ENCODE peak calls at places on chromosomes 7 and 10, in five cellular contexts. W is uterus, G is body of pancreas, K is testis, R is endothelial cell of umbilical vein. V is an unnamed sample.
A peak's percentile ranks its signal among the peaks of the same experiment; 100 is the strongest.

GRCh38 chr10:69635428-69636272 is 5.6 kb downstream of the FAM241B start:
- DNase-seq in W (no peak), G (peak; percentile 10), K (no peak), R (no peak), V (no peak)

GRCh38 chr10:128993911-128994538 is 473.0 kb upstream of the MGMT start:
- DNase-seq in K (no peak), G (no peak), R (no peak), W (no peak), V (no peak)

GRCh38 chr7:155437836-155438235 is 20.1 kb upstream of the EN2 start:
- DNase-seq in W (no peak), R (no peak), K (no peak), G (no peak), V (no peak)

GRCh38 chr10:86203162-86203905 is 163.3 kb downstream of the GRID1 start:
- DNase-seq in W (no peak), K (peak; percentile 21), G (no peak), R (no peak), V (peak; percentile 45)

GRCh38 chr7:82690944-82691343 is 247.4 kb upstream of the CACNA2D1 start:
- DNase-seq in K (no peak), R (no peak), W (no peak), G (no peak), V (no peak)

GRCh38 chr7:33050425-33051318 is 11.9 kb downstream of the NT5C3A start:
- DNase-seq in R (peak; percentile 84), G (peak; percentile 33), K (peak; percentile 29), W (no peak), V (no peak)

GRCh38 chr7:131325179-131325840 is 2.4 kb upstream of the MKLN1 start:
- DNase-seq in K (no peak), W (no peak), R (no peak), G (no peak), V (no peak)

GRCh38 chr7:83934118-83934734 is 260.4 kb downstream of the SEMA3A start:
- DNase-seq in K (no peak), W (no peak), R (peak; percentile 10), G (no peak), V (no peak)

GRCh38 chr7:2012044-2012900 is 220.5 kb downstream of the MAD1L1 start:
- DNase-seq in G (no peak), R (no peak), K (no peak), W (no peak), V (no peak)

GRCh38 chr10:1933215-1933614 is 195.9 kb upstream of the ADARB2 start:
- DNase-seq in W (no peak), G (no peak), K (no peak), R (no peak), V (no peak)

GRCh38 chr7:17532861-17533404 is 234.5 kb downstream of the AHR start:
- DNase-seq in K (no peak), R (no peak), G (no peak), W (no peak), V (peak; percentile 60)

GRCh38 chr10:27664464-27664863 is 81.2 kb downstream of the MKX start:
- DNase-seq in G (no peak), R (no peak), K (no peak), W (no peak), V (no peak)

GRCh38 chr10:72351479-72351878 is 3.2 kb downstream of the DNAJB12 start:
- DNase-seq in R (no peak), K (no peak), W (no peak), G (no peak), V (no peak)

GRCh38 chr10:72353963-72354355 is 760 bp downstream of the DNAJB12 start:
- DNase-seq in K (peak; percentile 37), W (no peak), G (no peak), R (no peak), V (peak; percentile 53)

GRCh38 chr10:72354356-72355213 is at the start of gene DNAJB12:
- DNase-seq in G (peak; percentile 91), W (peak; percentile 91), R (peak; percentile 95), K (peak; percentile 92), V (peak; percentile 91)

GRCh38 chr10:72355214-72355555 is 466 bp upstream of the DNAJB12 start:
- DNase-seq in R (no peak), K (no peak), G (no peak), W (no peak), V (no peak)

DNA sequence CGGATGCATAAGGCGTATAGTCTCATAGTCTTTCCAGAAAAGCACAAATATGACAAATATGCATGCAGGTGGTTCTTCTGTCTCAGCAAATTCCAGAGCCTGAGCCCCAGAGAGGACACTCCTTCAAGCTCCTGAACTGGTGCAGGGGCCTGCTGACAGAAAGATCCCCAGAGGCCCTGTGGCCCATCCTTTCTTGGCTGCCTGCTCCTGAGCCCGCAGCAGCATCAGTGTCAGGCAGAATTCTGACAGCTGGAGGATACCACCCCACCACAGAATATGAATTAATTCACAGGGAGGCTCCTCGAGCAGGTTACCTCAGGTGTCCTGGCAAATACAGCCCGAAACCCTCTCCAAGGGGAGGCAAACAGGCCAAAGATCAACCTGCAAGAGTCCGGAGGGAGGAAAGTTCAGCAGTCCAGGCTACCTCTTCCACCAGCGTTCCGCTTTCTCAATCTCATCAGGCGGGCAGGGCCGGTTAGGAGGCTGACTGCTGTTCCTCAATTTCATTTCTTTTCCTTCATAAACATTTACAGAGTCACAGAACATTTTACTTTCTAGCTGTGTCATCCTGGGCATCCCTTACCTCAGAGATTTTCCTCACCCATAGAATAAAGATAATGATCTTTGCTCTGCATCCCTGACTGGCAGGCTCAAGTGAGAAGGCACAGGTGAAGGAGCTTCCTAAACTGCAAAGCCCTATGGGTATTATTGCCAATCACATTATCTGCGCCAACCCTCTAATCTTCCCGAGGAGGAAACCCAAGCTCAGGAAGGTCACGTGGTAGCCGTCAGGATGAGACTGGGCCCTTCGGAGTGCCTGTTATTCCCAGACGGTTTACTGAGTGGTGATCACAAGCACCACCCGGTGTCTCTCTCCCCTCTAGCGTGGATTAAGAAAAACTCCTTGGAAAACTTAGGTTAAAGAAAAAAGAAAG is 1.4 kb downstream of the DNAJB12 start:
- DNase-seq in K (peak; percentile 57), W (no peak), R (peak; percentile 58), G (no peak), V (no peak)
- TF ChIP-seq POLR2A in K (no peak), W (no peak), R (no peak), G (no peak), V (no peak)

DNA sequence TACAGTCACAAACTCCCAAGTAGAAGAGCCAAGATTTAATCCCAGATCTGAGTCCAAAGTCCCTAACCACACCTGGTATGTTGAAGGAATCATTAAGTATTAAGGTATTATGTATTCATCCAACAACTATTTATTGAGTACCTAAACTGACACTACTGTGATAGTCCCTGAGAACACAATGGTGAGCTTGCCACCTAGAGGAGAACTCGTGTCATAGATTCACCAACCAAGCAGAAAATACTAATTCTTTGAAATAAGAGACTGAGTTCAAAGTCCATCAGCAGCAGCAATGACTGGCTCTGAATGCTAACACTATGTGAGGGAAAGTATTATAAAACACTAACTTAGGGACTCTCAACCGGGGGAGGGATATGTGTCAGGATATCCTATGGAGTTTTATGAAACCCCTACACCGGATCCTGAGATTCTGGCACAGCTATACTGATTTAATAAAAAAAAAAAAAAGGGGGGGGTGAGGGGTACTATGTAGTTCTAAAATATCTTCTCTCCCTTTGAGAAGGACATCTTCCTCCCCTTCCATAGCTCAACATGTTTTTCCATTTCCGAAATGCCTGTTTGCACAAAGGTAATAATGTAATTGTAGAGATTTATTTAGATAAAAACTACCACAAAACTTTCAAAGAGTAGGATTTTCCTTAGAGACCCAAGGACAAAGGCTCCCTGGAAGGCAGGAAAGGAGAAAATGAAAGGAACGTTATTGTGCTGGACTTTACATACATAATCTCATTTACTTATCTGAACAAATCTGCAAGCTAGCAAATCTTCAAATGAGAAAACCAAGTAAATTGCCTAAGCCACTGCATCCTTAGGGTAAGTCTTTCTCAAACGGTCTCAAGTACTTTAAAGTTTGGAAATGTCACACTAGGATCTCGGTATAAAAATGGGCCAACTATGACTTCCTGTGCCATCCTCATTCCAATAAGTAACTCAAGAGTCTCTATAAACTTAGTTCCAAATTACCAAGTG is 1.5 kb downstream of the NCOA4 start:
- DNase-seq in R (peak; percentile 76), W (no peak), K (no peak), G (peak; percentile 51), V (peak; percentile 32)
- TF ChIP-seq POLR2A in R (no peak), W (no peak), K (no peak), G (no peak), V (no peak)

GRCh38 chr7:100640438-100641410 is 628 bp downstream of the TFR2 start:
- DNase-seq in W (no peak), K (no peak), R (no peak), G (no peak), V (no peak)
- TF ChIP-seq POLR2A in W (no peak), K (no peak), R (no peak), G (no peak), V (no peak)

GRCh38 chr7:149495785-149496641 is 1.6 kb downstream of the ZNF746 start:
- DNase-seq in G (peak; percentile 58), R (peak; percentile 69), K (peak; percentile 85), W (peak; percentile 74), V (no peak)

GRCh38 chr7:149496642-149497391 is 792 bp downstream of the ZNF746 start:
- DNase-seq in G (peak; percentile 49), K (peak; percentile 69), R (peak; percentile 49), W (peak; percentile 57), V (no peak)

GRCh38 chr7:149500201-149500600 is 2.6 kb upstream of the ZNF746 start:
- DNase-seq in W (no peak), G (no peak), R (no peak), K (no peak), V (no peak)

GRCh38 chr7:149494738-149495368 is 2.8 kb downstream of the ZNF746 start:
- DNase-seq in R (no peak), K (no peak), G (no peak), W (no peak), V (no peak)

DNA sequence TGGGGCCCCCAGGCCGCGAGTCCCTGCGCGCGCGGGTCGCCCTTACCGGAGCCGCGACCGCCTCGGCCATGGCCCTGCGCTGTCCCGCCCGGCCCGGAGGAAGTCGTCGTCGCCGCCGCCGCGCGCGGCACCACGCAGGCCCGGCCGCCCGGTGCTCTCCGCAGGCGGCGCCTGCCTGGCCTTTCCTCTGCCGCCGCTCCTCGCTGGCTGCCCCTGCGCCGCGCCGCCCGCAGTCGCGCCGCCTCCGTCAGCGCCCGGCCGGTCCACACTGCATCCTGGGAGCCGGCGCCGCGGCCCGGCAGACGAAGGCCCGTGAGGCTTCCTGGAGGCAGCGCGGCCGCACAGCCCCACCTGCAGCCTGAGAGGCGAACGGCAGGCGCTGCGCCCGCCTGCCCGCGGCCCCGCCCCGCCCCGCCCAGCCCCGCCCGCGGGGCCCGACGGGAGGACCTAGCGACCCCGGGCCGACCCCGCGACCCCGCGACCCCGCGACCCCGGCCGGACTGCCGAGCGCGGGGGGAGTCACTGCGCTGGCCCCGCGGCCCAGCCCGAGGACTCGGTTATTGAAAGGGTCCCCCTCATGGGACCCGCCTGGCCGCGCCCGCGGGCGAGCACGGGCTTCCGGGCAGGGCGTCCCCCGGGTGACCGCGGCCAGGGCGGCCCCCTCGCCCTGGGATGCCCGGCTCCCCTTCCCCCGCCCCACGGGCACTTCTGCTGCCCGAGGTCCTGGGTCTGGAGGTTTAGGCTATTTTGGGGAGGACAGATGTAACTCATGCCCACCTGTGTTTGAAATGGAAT is at the start of gene ZNF746:
- DNase-seq in G (peak; percentile 84), K (peak; percentile 82), R (peak; percentile 56), W (peak; percentile 77), V (peak; percentile 92)
- TF ChIP-seq POLR2A in G (no peak), K (no peak), R (peak; percentile 65), W (peak; percentile 61), V (peak; percentile 78)

GRCh38 chr10:51640120-51640819 is 59.1 kb downstream of the CSTF2T start:
- DNase-seq in G (no peak), R (no peak), W (no peak), K (no peak), V (no peak)

GRCh38 chr10:51643734-51644133 is 55.7 kb downstream of the CSTF2T start:
- DNase-seq in K (no peak), G (no peak), W (no peak), R (peak; percentile 73), V (no peak)

GRCh38 chr10:51638737-51639136 is 60.7 kb downstream of the CSTF2T start:
- DNase-seq in R (no peak), G (no peak), W (no peak), K (no peak), V (no peak)

GRCh38 chr10:51642591-51642990 is 56.8 kb downstream of the CSTF2T start:
- DNase-seq in W (no peak), G (no peak), K (no peak), R (no peak), V (no peak)
- TF ChIP-seq POLR2A in W (no peak), G (no peak), K (no peak), R (no peak), V (no peak)

V was measured in H54.